ENCODE peak calls at places on chromosomes 12 and 14, in six cellular contexts. L is A549; R is thoracic aorta; G is CD4-positive, alpha-beta T cell; K is CD8-positive, alpha-beta memory T cell; S is H1. Q is an unnamed sample.
A peak's percentile ranks its signal among the peaks of the same experiment; 100 is the strongest.

GRCh38 chr12:57754411-57755193 is at the start of gene MARCHF9:
- DNase-seq in L (peak; percentile 59), R (no peak), G (peak; percentile 76), K (peak; percentile 84), S (peak; percentile 81), Q (peak; percentile 100)

GRCh38 chr12:105681341-105681740 is 350.9 kb downstream of the C12orf75 start:
- DNase-seq in L (no peak), R (no peak), G (no peak), K (no peak), S (no peak), Q (peak; percentile 53)

GRCh38 chr14:68783408-68784297 is 9.2 kb downstream of the ZFP36L1 start:
- DNase-seq in L (peak; percentile 74), R (no peak), G (no peak), K (no peak), S (peak; percentile 37), Q (no peak)

GRCh38 chr12:60257063-60257462 is 661.2 kb downstream of the SLC16A7 start:
- DNase-seq in L (peak; percentile 66), R (no peak), G (no peak), K (no peak), S (no peak), Q (peak; percentile 23)

GRCh38 chr12:93591137-93591868 is 18.8 kb downstream of the SOCS2 start:
- DNase-seq in L (peak; percentile 82), R (peak; percentile 44), G (no peak), K (peak; percentile 34), S (no peak), Q (no peak)

GRCh38 chr12:116539905-116540482 is 19.2 kb upstream of the MAP1LC3B2 start:
- DNase-seq in L (no peak), R (no peak), G (no peak), K (no peak), S (no peak), Q (no peak)

GRCh38 chr14:69010632-69011031 is 31.5 kb upstream of the ACTN1 start:
- DNase-seq in L (peak; percentile 31), R (no peak), G (no peak), K (peak; percentile 7), S (no peak), Q (no peak)

GRCh38 chr12:48194780-48195179 is 8.3 kb downstream of the OR10AD1 start:
- DNase-seq in L (no peak), R (no peak), G (no peak), K (no peak), S (no peak), Q (no peak)

GRCh38 chr14:94466706-94467370 is 9.2 kb downstream of the SERPINA9 start:
- DNase-seq in L (no peak), R (no peak), G (no peak), K (no peak), S (no peak), Q (no peak)

GRCh38 chr12:90027889-90028570 is 319.4 kb upstream of the ATP2B1 start:
- DNase-seq in L (no peak), R (no peak), G (no peak), K (no peak), S (no peak), Q (no peak)

GRCh38 chr14:105497671-105498429 is 6.8 kb downstream of the TEDC1 start:
- DNase-seq in L (no peak), R (no peak), G (no peak), K (no peak), S (no peak), Q (peak; percentile 30)

GRCh38 chr12:28253175-28253641 is 63.0 kb downstream of the CCDC91 start:
- DNase-seq in L (no peak), R (no peak), G (no peak), K (no peak), S (no peak), Q (no peak)

GRCh38 chr12:14260011-14260993 is 105.2 kb upstream of the ATF7IP start:
- DNase-seq in L (peak; percentile 43), R (peak; percentile 78), G (no peak), K (no peak), S (peak; percentile 93), Q (peak; percentile 97)

GRCh38 chr14:76280221-76280620 is 95.7 kb upstream of the ESRRB start:
- DNase-seq in L (no peak), R (no peak), G (no peak), K (no peak), S (peak; percentile 33), Q (no peak)

GRCh38 chr14:74735113-74735512 is 22.2 kb downstream of the FCF1 start:
- DNase-seq in L (no peak), R (no peak), G (no peak), K (no peak), S (no peak), Q (no peak)

GRCh38 chr12:27622436-27623185 is 73.6 kb upstream of the REP15 start:
- DNase-seq in L (no peak), R (no peak), G (no peak), K (no peak), S (no peak), Q (peak; percentile 6)

GRCh38 chr14:23539209-23539866 is 12.2 kb downstream of the ZFHX2 start:
- DNase-seq in L (peak; percentile 45), R (no peak), G (no peak), K (peak; percentile 42), S (peak; percentile 79), Q (peak; percentile 78)

GRCh38 chr14:90388437-90388836 is 8.4 kb upstream of the CALM1 start:
- DNase-seq in L (peak; percentile 79), R (no peak), G (no peak), K (no peak), S (no peak), Q (peak; percentile 49)

GRCh38 chr12:1974812-1975211 is 29.4 kb downstream of the DCP1B start:
- DNase-seq in L (no peak), R (no peak), G (no peak), K (no peak), S (no peak), Q (no peak)

GRCh38 chr12:6548556-6549378 is 7.1 kb downstream of the IFFO1 start:
- DNase-seq in L (peak; percentile 48), R (no peak), G (no peak), K (no peak), S (no peak), Q (no peak)

GRCh38 chr12:113190761-113191160 is 5.2 kb downstream of the RITA1 start:
- DNase-seq in L (peak; percentile 86), R (no peak), G (no peak), K (no peak), S (no peak), Q (peak; percentile 85)

GRCh38 chr14:68856572-68856971 is 63.7 kb upstream of the ZFP36L1 start:
- DNase-seq in L (no peak), R (no peak), G (no peak), K (no peak), S (peak; percentile 1), Q (no peak)

GRCh38 chr12:30823140-30823669 is 68.5 kb upstream of the CAPRIN2 start:
- DNase-seq in L (peak; percentile 43), R (no peak), G (no peak), K (peak; percentile 22), S (no peak), Q (no peak)

GRCh38 chr14:90681889-90682429 is 134.3 kb downstream of the TTC7B start:
- DNase-seq in L (no peak), R (no peak), G (no peak), K (no peak), S (no peak), Q (no peak)

GRCh38 chr12:108876550-108876949 is 3.3 kb upstream of the DAO start:
- DNase-seq in L (no peak), R (no peak), G (no peak), K (no peak), S (no peak), Q (no peak)

GRCh38 chr14:77119852-77120251 is 21.7 kb downstream of the ZDHHC22 start:
- DNase-seq in L (no peak), R (no peak), G (no peak), K (no peak), S (no peak), Q (no peak)

GRCh38 chr14:103890052-103890371 is 38.2 kb upstream of the TDRD9 start:
- DNase-seq in L (no peak), R (no peak), G (no peak), K (no peak), S (no peak), Q (no peak)
- H3K27ac ChIP-seq in L (no peak overlapping the region), R (no peak overlapping the region), G (no peak overlapping the region), K (no peak overlapping the region), S (no peak overlapping the region), Q (peak overlapping the region; percentile 66)

DNA sequence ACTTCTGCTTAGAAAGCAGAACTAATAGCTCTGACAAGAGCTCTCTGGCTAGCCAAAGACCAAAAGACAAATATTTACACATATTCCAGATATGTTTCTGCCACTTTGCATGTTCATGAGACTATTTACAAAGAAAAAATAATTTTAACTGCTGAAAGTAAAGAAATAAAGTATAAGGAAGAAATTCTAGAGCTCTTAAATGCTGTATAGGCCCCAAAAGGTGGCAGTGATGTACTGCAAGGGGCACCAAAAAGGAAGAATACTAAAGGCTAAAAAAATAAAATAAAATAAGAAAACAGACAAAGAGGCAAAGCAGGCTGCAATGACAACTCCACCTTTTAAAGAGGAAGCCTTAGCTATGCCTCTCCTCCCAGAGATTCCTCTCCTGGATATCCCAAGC is 23.0 kb downstream of the KLRK1 start:
- DNase-seq in L (peak; percentile 70), R (no peak), G (no peak), K (peak; percentile 57), S (no peak), Q (no peak)
- H3K27ac ChIP-seq in L (no peak overlapping the region), R (peak overlapping the region; percentile 87), G (no peak overlapping the region), K (no peak overlapping the region), S (no peak overlapping the region), Q (no peak overlapping the region)

GRCh38 chr12:4277205-4277543 is 3.6 kb downstream of the CCND2 start:
- DNase-seq in L (no peak), R (no peak), G (no peak), K (no peak), S (no peak), Q (no peak)

GRCh38 chr12:4274960-4275868 is 1.7 kb downstream of the CCND2 start:
- DNase-seq in L (no peak), R (no peak), G (no peak), K (peak; percentile 29), S (peak; percentile 54), Q (peak; percentile 47)

GRCh38 chr12:4275869-4276253 is 2.3 kb downstream of the CCND2 start:
- DNase-seq in L (no peak), R (no peak), G (no peak), K (no peak), S (peak; percentile 50), Q (no peak)

GRCh38 chr12:4277856-4278581 is 4.5 kb downstream of the CCND2 start:
- DNase-seq in L (no peak), R (no peak), G (no peak), K (no peak), S (no peak), Q (no peak)

GRCh38 chr12:4276524-4277204 is 3.1 kb downstream of the CCND2 start:
- DNase-seq in L (peak; percentile 84), R (peak; percentile 74), G (peak; percentile 83), K (peak; percentile 83), S (peak; percentile 90), Q (peak; percentile 93)
- H3K27ac ChIP-seq in L (no peak overlapping the region), R (peak overlapping the region; percentile 88), G (peak overlapping the region; percentile 82), K (no peak overlapping the region), S (no peak overlapping the region), Q (peak overlapping the region; percentile 89)

DNA sequence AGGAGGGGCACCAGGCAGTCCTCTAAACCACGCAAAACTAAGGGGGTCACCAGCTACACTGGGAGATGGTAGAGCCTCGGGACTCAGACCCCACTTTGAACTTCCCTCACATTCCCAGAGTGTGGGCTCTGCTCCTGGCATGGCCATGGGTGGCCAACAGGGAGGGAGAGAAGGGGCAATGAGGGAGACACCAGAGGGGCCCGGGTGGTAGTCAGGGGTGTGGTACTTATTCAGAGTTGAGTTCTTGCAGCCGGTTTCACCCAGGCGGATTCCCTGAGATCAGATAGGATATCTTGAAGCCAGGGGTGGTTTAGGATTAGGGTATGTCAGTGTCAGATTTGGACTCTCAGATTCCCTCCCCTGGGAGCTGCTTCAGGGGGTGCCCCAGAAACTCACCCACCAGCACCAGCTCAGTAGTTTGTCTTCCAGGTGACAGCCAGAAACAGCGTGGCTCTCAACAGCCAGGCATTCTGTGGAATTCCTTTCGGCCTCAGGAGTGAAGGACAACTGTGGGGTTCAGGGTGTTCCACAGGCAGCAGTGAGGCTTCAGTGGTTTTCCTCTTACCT is 56.0 kb downstream of the ELK3 start:
- DNase-seq in L (no peak), R (no peak), G (no peak), K (no peak), S (peak; percentile 13), Q (no peak)
- H3K27ac ChIP-seq in L (no peak overlapping the region), R (no peak overlapping the region), G (no peak overlapping the region), K (no peak overlapping the region), S (no peak overlapping the region), Q (no peak overlapping the region)